ENCODE peak calls at places on chromosomes 5 and 9, in ten cellular contexts. One of them, this sample, is unnamed. For H3K4me1, the result is how much of the 10 kb centered on the place peaks cover.

GRCh38 chr9:72978724-72979123 is 25.9 kb upstream of the ALDH1A1 start:
- DNase-seq in HCT116: no peak
- DNase-seq in Panc1: no peak
- DNase-seq in breast epithelium: no peak
- DNase-seq in spleen: no peak
- DNase-seq in transverse colon: no peak
- DNase-seq in sigmoid colon: no peak
- DNase-seq in HepG2: no peak
- DNase-seq in stomach: no peak
- DNase-seq in GM12878: no peak
- DNase-seq in this sample: no peak

GRCh38 chr5:135825373-135826220 is 8.9 kb upstream of the SLC25A48 start:
- DNase-seq in HCT116: no peak
- DNase-seq in Panc1: no peak
- DNase-seq in breast epithelium: no peak
- DNase-seq in spleen: no peak
- DNase-seq in transverse colon: no peak
- DNase-seq in sigmoid colon: peak
- DNase-seq in HepG2: no peak
- DNase-seq in stomach: no peak
- DNase-seq in GM12878: no peak
- DNase-seq in this sample: no peak

GRCh38 chr5:66744040-66744439 is 147.8 kb downstream of the MAST4 start:
- DNase-seq in HCT116: no peak
- DNase-seq in Panc1: no peak
- DNase-seq in breast epithelium: no peak
- DNase-seq in spleen: no peak
- DNase-seq in transverse colon: no peak
- DNase-seq in sigmoid colon: no peak
- DNase-seq in HepG2: no peak
- DNase-seq in stomach: no peak
- DNase-seq in GM12878: no peak
- DNase-seq in this sample: no peak

GRCh38 chr5:141958113-141958512 is at the start of gene PCDH12:
- DNase-seq in HCT116: no peak
- DNase-seq in Panc1: no peak
- DNase-seq in breast epithelium: no peak
- DNase-seq in spleen: peak
- DNase-seq in transverse colon: peak
- DNase-seq in sigmoid colon: peak
- DNase-seq in HepG2: no peak
- DNase-seq in stomach: no peak
- DNase-seq in GM12878: no peak
- DNase-seq in this sample: no peak

GRCh38 chr9:124078641-124079040 is 67.1 kb downstream of the LHX2 start:
- DNase-seq in HCT116: no peak
- DNase-seq in Panc1: peak
- DNase-seq in breast epithelium: no peak
- DNase-seq in spleen: no peak
- DNase-seq in transverse colon: no peak
- DNase-seq in sigmoid colon: no peak
- DNase-seq in HepG2: peak
- DNase-seq in stomach: no peak
- DNase-seq in GM12878: no peak
- DNase-seq in this sample: no peak

GRCh38 chr9:89654025-89654662 is 49.3 kb downstream of the GADD45G start:
- DNase-seq in HCT116: no peak
- DNase-seq in Panc1: no peak
- DNase-seq in breast epithelium: no peak
- DNase-seq in spleen: no peak
- DNase-seq in transverse colon: no peak
- DNase-seq in sigmoid colon: peak
- DNase-seq in HepG2: no peak
- DNase-seq in stomach: no peak
- DNase-seq in GM12878: no peak
- DNase-seq in this sample: no peak

GRCh38 chr9:100096378-100096916 is 2.4 kb downstream of the ERP44 start:
- DNase-seq in HCT116: no peak
- DNase-seq in Panc1: no peak
- DNase-seq in breast epithelium: no peak
- DNase-seq in spleen: no peak
- DNase-seq in transverse colon: no peak
- DNase-seq in sigmoid colon: no peak
- DNase-seq in HepG2: no peak
- DNase-seq in stomach: no peak
- DNase-seq in GM12878: no peak
- DNase-seq in this sample: no peak

GRCh38 chr9:3920586-3921582 is 379.0 kb downstream of the GLIS3 start:
- DNase-seq in HCT116: no peak
- DNase-seq in Panc1: no peak
- DNase-seq in breast epithelium: no peak
- DNase-seq in spleen: no peak
- DNase-seq in transverse colon: no peak
- DNase-seq in sigmoid colon: no peak
- DNase-seq in HepG2: peak
- DNase-seq in stomach: no peak
- DNase-seq in GM12878: no peak
- DNase-seq in this sample: no peak

GRCh38 chr5:178417391-178417811 is 172.8 kb downstream of the COL23A1 start:
- DNase-seq in HCT116: no peak
- DNase-seq in Panc1: no peak
- DNase-seq in breast epithelium: no peak
- DNase-seq in spleen: no peak
- DNase-seq in transverse colon: no peak
- DNase-seq in sigmoid colon: no peak
- DNase-seq in HepG2: no peak
- DNase-seq in stomach: no peak
- DNase-seq in GM12878: no peak
- DNase-seq in this sample: peak
- TF ChIP-seq POLR2AphosphoS5 in HCT116: no peak
- TF ChIP-seq POLR2AphosphoS5 in Panc1: no peak
- TF ChIP-seq POLR2AphosphoS5 in breast epithelium: no peak
- TF ChIP-seq POLR2AphosphoS5 in spleen: no peak
- TF ChIP-seq POLR2AphosphoS5 in transverse colon: no peak
- TF ChIP-seq POLR2AphosphoS5 in sigmoid colon: no peak
- TF ChIP-seq POLR2AphosphoS5 in HepG2: no peak
- TF ChIP-seq POLR2AphosphoS5 in stomach: no peak
- TF ChIP-seq POLR2AphosphoS5 in GM12878: no peak
- TF ChIP-seq POLR2AphosphoS5 in this sample: no peak

GRCh38 chr5:54964405-54964804 is 21.0 kb downstream of the ESM1 start:
- DNase-seq in HCT116: no peak
- DNase-seq in Panc1: no peak
- DNase-seq in breast epithelium: no peak
- DNase-seq in spleen: no peak
- DNase-seq in transverse colon: no peak
- DNase-seq in sigmoid colon: no peak
- DNase-seq in HepG2: no peak
- DNase-seq in stomach: no peak
- DNase-seq in GM12878: no peak
- DNase-seq in this sample: no peak
- H3K4me1 ChIP-seq in HCT116: under half
- H3K4me1 ChIP-seq in Panc1: under half
- H3K4me1 ChIP-seq in breast epithelium: under half
- H3K4me1 ChIP-seq in spleen: under half
- H3K4me1 ChIP-seq in transverse colon: under half
- H3K4me1 ChIP-seq in sigmoid colon: under half
- H3K4me1 ChIP-seq in HepG2: under half
- H3K4me1 ChIP-seq in stomach: under half
- H3K4me1 ChIP-seq in GM12878: under half
- H3K4me1 ChIP-seq in this sample: under half

DNA sequence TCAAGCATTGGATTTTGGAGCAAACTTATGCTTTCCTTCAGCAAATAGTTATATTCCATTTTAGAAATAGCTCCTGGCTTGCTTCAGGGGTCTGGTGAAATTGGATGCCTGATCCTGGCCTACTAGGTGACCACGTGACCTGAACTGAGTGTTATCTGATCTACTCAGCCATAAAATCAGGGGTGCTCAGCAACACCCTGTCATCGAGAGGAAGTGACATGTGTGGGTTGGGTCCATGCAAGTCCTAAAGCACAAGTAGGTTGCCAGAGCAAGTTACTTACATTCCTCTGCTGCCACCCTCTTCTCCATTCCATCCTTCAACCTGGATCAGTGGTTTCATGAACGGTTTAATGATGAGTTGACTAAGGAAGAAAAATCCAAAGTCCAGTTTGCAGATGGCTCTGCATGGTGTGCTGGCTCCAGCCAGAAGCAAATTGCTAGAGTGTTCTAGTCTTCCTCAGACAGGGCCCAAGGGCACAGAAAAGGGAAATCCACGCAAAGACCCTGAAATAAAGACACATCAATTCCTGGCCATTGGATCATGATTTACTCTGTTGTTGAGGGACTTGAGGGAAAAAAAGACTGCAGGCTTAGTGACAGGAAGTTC is 2.8 kb upstream of the FAM193B start:
- DNase-seq in HCT116: no peak
- DNase-seq in Panc1: no peak
- DNase-seq in breast epithelium: no peak
- DNase-seq in spleen: no peak
- DNase-seq in transverse colon: peak
- DNase-seq in sigmoid colon: no peak
- DNase-seq in HepG2: peak
- DNase-seq in stomach: no peak
- DNase-seq in GM12878: no peak
- DNase-seq in this sample: no peak
- TF ChIP-seq POLR2AphosphoS5 in HCT116: no peak
- TF ChIP-seq POLR2AphosphoS5 in Panc1: no peak
- TF ChIP-seq POLR2AphosphoS5 in breast epithelium: no peak
- TF ChIP-seq POLR2AphosphoS5 in spleen: no peak
- TF ChIP-seq POLR2AphosphoS5 in transverse colon: no peak
- TF ChIP-seq POLR2AphosphoS5 in sigmoid colon: no peak
- TF ChIP-seq POLR2AphosphoS5 in HepG2: no peak
- TF ChIP-seq POLR2AphosphoS5 in stomach: no peak
- TF ChIP-seq POLR2AphosphoS5 in GM12878: no peak
- TF ChIP-seq POLR2AphosphoS5 in this sample: no peak

GRCh38 chr9:134059188-134059641 is 8.6 kb downstream of the BRD3 start:
- DNase-seq in HCT116: no peak
- DNase-seq in Panc1: no peak
- DNase-seq in breast epithelium: no peak
- DNase-seq in spleen: peak
- DNase-seq in transverse colon: peak
- DNase-seq in sigmoid colon: peak
- DNase-seq in HepG2: no peak
- DNase-seq in stomach: peak
- DNase-seq in GM12878: no peak
- DNase-seq in this sample: no peak
- H3K4me1 ChIP-seq in HCT116: under half
- H3K4me1 ChIP-seq in Panc1: under half
- H3K4me1 ChIP-seq in breast epithelium: under half
- H3K4me1 ChIP-seq in spleen: half or more
- H3K4me1 ChIP-seq in transverse colon: under half
- H3K4me1 ChIP-seq in sigmoid colon: under half
- H3K4me1 ChIP-seq in HepG2: half or more
- H3K4me1 ChIP-seq in stomach: half or more
- H3K4me1 ChIP-seq in GM12878: under half
- H3K4me1 ChIP-seq in this sample: half or more

DNA sequence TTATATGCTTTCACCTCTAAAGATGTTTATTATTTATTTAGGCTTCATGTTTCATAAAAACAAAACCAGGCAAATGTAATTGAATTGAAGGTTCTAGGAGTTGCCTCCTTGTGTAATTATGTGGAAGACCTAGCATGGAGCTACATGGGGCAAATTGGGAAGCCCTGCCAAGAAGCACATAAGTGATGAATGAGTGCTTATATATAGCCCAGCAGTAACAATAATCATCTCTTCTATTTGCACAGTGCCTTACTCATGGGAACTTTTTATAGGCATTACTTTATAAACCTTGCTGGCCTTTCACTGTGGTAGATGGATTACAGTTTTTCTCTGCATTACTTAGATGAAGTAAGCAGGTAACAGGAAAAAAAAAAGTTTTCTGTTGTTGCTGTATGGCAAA is 40.0 kb upstream of the GRAMD2B start:
- DNase-seq in HCT116: no peak
- DNase-seq in Panc1: no peak
- DNase-seq in breast epithelium: no peak
- DNase-seq in spleen: no peak
- DNase-seq in transverse colon: peak
- DNase-seq in sigmoid colon: peak
- DNase-seq in HepG2: no peak
- DNase-seq in stomach: no peak
- DNase-seq in GM12878: no peak
- DNase-seq in this sample: no peak
- TF ChIP-seq POLR2AphosphoS5 in HCT116: no peak
- TF ChIP-seq POLR2AphosphoS5 in Panc1: no peak
- TF ChIP-seq POLR2AphosphoS5 in breast epithelium: no peak
- TF ChIP-seq POLR2AphosphoS5 in spleen: no peak
- TF ChIP-seq POLR2AphosphoS5 in transverse colon: peak
- TF ChIP-seq POLR2AphosphoS5 in sigmoid colon: peak
- TF ChIP-seq POLR2AphosphoS5 in HepG2: no peak
- TF ChIP-seq POLR2AphosphoS5 in stomach: no peak
- TF ChIP-seq POLR2AphosphoS5 in GM12878: no peak
- TF ChIP-seq POLR2AphosphoS5 in this sample: no peak

DNA sequence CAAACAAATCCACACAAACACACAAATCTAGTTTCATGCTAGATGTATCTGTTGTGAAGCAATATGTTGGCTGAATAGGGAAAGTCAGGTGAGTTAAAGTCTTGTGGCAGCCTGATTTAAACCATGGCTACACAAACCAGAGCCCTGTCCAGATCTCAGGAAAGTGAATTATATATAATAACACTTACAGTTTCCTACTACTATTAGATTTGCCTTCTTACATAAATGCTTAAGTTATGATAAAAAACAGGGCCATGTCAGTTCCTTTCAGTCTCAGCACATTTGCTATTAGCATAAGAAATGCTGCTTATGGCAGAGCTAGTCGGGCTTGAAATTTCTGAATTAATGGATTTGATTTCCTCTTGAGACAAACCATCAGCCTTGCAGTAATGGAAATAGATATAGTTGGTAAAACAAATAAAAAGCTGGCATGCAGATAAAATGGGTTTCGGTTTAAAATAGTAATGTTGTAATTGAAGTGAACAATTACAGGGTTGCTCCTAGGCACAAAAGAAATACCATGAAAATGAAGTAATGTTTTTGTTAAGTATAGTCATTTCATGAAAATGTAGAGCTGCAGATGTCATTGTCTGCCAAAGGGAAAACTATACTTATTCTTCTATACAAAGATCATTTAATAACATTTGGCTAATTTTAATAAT is 664.2 kb upstream of the ZNF608 start:
- DNase-seq in HCT116: no peak
- DNase-seq in Panc1: no peak
- DNase-seq in breast epithelium: no peak
- DNase-seq in spleen: no peak
- DNase-seq in transverse colon: no peak
- DNase-seq in sigmoid colon: no peak
- DNase-seq in HepG2: no peak
- DNase-seq in stomach: no peak
- DNase-seq in GM12878: no peak
- DNase-seq in this sample: no peak
- H3K4me1 ChIP-seq in HCT116: under half
- H3K4me1 ChIP-seq in Panc1: half or more
- H3K4me1 ChIP-seq in breast epithelium: under half
- H3K4me1 ChIP-seq in spleen: under half
- H3K4me1 ChIP-seq in transverse colon: half or more
- H3K4me1 ChIP-seq in sigmoid colon: under half
- H3K4me1 ChIP-seq in HepG2: under half
- H3K4me1 ChIP-seq in stomach: under half
- H3K4me1 ChIP-seq in GM12878: under half
- H3K4me1 ChIP-seq in this sample: under half